ENCODE peak calls at places on chromosomes 1 and 21, in six cellular contexts. One of them, this sample, is unnamed.

GRCh38 chr1:67987046-67987799 is 63.2 kb downstream of the DIRAS3 start:
- DNase-seq in endodermal cell: no peak
- DNase-seq in memory B cell: no peak
- DNase-seq in stimulated activated naive B cell treated with anti-CD40 and anti-IgM and Interleukin-4, amounts not matched to agents 10 μg/mL and 1 μg/mL and 100 μg/mL, for 72 hours: no peak
- DNase-seq in progenitor cell of endocrine pancreas: no peak
- DNase-seq in NCI-H187: no peak
- DNase-seq in this sample: peak

GRCh38 chr1:238653693-238654321 is 732.6 kb upstream of the CHRM3 start:
- DNase-seq in endodermal cell: no peak
- DNase-seq in stimulated activated naive B cell treated with anti-CD40 and anti-IgM and Interleukin-4, amounts not matched to agents 10 μg/mL and 1 μg/mL and 100 μg/mL, for 72 hours: no peak
- DNase-seq in NCI-H187: no peak
- DNase-seq in progenitor cell of endocrine pancreas: no peak
- DNase-seq in memory B cell: no peak
- DNase-seq in this sample: no peak

GRCh38 chr1:41503507-41504125 is 19.1 kb upstream of the EDN2 start:
- DNase-seq in memory B cell: no peak
- DNase-seq in NCI-H187: no peak
- DNase-seq in endodermal cell: peak
- DNase-seq in stimulated activated naive B cell treated with anti-CD40 and anti-IgM and Interleukin-4, amounts not matched to agents 10 μg/mL and 1 μg/mL and 100 μg/mL, for 72 hours: no peak
- DNase-seq in progenitor cell of endocrine pancreas: no peak
- DNase-seq in this sample: no peak

GRCh38 chr1:154328318-154329151 is 3.2 kb downstream of the ATP8B2 start:
- DNase-seq in memory B cell: peak
- DNase-seq in stimulated activated naive B cell treated with anti-CD40 and anti-IgM and Interleukin-4, amounts not matched to agents 10 μg/mL and 1 μg/mL and 100 μg/mL, for 72 hours: peak
- DNase-seq in NCI-H187: peak
- DNase-seq in progenitor cell of endocrine pancreas: peak
- DNase-seq in endodermal cell: peak
- DNase-seq in this sample: peak

GRCh38 chr1:230047114-230047865 is 19.7 kb upstream of the GALNT2 start:
- DNase-seq in NCI-H187: no peak
- DNase-seq in stimulated activated naive B cell treated with anti-CD40 and anti-IgM and Interleukin-4, amounts not matched to agents 10 μg/mL and 1 μg/mL and 100 μg/mL, for 72 hours: no peak
- DNase-seq in endodermal cell: peak
- DNase-seq in progenitor cell of endocrine pancreas: no peak
- DNase-seq in memory B cell: no peak
- DNase-seq in this sample: no peak

GRCh38 chr1:13732971-13733667 is 33.1 kb downstream of the PRDM2 start:
- DNase-seq in stimulated activated naive B cell treated with anti-CD40 and anti-IgM and Interleukin-4, amounts not matched to agents 10 μg/mL and 1 μg/mL and 100 μg/mL, for 72 hours: no peak
- DNase-seq in memory B cell: no peak
- DNase-seq in endodermal cell: no peak
- DNase-seq in progenitor cell of endocrine pancreas: no peak
- DNase-seq in NCI-H187: no peak
- DNase-seq in this sample: no peak

GRCh38 chr1:215643592-215644321 is 76.7 kb downstream of the KCTD3 start:
- DNase-seq in NCI-H187: no peak
- DNase-seq in progenitor cell of endocrine pancreas: no peak
- DNase-seq in memory B cell: no peak
- DNase-seq in endodermal cell: no peak
- DNase-seq in stimulated activated naive B cell treated with anti-CD40 and anti-IgM and Interleukin-4, amounts not matched to agents 10 μg/mL and 1 μg/mL and 100 μg/mL, for 72 hours: no peak
- DNase-seq in this sample: no peak

GRCh38 chr1:41900611-41901444 is 17.9 kb downstream of the HIVEP3 start:
- DNase-seq in memory B cell: no peak
- DNase-seq in progenitor cell of endocrine pancreas: no peak
- DNase-seq in endodermal cell: no peak
- DNase-seq in NCI-H187: no peak
- DNase-seq in stimulated activated naive B cell treated with anti-CD40 and anti-IgM and Interleukin-4, amounts not matched to agents 10 μg/mL and 1 μg/mL and 100 μg/mL, for 72 hours: no peak
- DNase-seq in this sample: no peak

GRCh38 chr1:238318294-238318908 is 427.7 kb upstream of the ZP4 start:
- DNase-seq in progenitor cell of endocrine pancreas: no peak
- DNase-seq in endodermal cell: no peak
- DNase-seq in NCI-H187: no peak
- DNase-seq in memory B cell: no peak
- DNase-seq in stimulated activated naive B cell treated with anti-CD40 and anti-IgM and Interleukin-4, amounts not matched to agents 10 μg/mL and 1 μg/mL and 100 μg/mL, for 72 hours: no peak
- DNase-seq in this sample: no peak

GRCh38 chr21:31596055-31596454 is 63.4 kb upstream of the SOD1 start:
- DNase-seq in NCI-H187: no peak
- DNase-seq in endodermal cell: no peak
- DNase-seq in memory B cell: no peak
- DNase-seq in stimulated activated naive B cell treated with anti-CD40 and anti-IgM and Interleukin-4, amounts not matched to agents 10 μg/mL and 1 μg/mL and 100 μg/mL, for 72 hours: no peak
- DNase-seq in progenitor cell of endocrine pancreas: no peak
- DNase-seq in this sample: no peak

GRCh38 chr1:3695326-3696217 is 43.3 kb downstream of the TP73 start:
- DNase-seq in NCI-H187: no peak
- DNase-seq in endodermal cell: peak
- DNase-seq in progenitor cell of endocrine pancreas: peak
- DNase-seq in memory B cell: peak
- DNase-seq in stimulated activated naive B cell treated with anti-CD40 and anti-IgM and Interleukin-4, amounts not matched to agents 10 μg/mL and 1 μg/mL and 100 μg/mL, for 72 hours: no peak
- DNase-seq in this sample: peak

GRCh38 chr1:200107004-200107470 is 79.5 kb downstream of the NR5A2 start:
- DNase-seq in endodermal cell: no peak
- DNase-seq in memory B cell: no peak
- DNase-seq in progenitor cell of endocrine pancreas: no peak
- DNase-seq in NCI-H187: no peak
- DNase-seq in stimulated activated naive B cell treated with anti-CD40 and anti-IgM and Interleukin-4, amounts not matched to agents 10 μg/mL and 1 μg/mL and 100 μg/mL, for 72 hours: no peak
- DNase-seq in this sample: no peak